ENCODE peak calls at places on chromosomes 2 and 18, in four cellular contexts. One of them, this sample, is unnamed.

GRCh38 chr18:34880882-34881852 is 160.0 kb upstream of the MAPRE2 start:
- DNase-seq in IMR-90: peak
- DNase-seq in activated T-cell treated with anti-CD3 and anti-CD28 coated beads, Interleukin-2, amount 50 U/mL, for 48 hours: no peak
- DNase-seq in HFFc6: no peak
- DNase-seq in this sample: peak

GRCh38 chr2:157480182-157480961 is 36.5 kb upstream of the CYTIP start:
- DNase-seq in IMR-90: peak
- DNase-seq in activated T-cell treated with anti-CD3 and anti-CD28 coated beads, Interleukin-2, amount 50 U/mL, for 48 hours: peak
- DNase-seq in HFFc6: no peak
- DNase-seq in this sample: peak

GRCh38 chr18:4119127-4119648 is 335.9 kb downstream of the DLGAP1 start:
- DNase-seq in IMR-90: no peak
- DNase-seq in activated T-cell treated with anti-CD3 and anti-CD28 coated beads, Interleukin-2, amount 50 U/mL, for 48 hours: no peak
- DNase-seq in HFFc6: no peak
- DNase-seq in this sample: no peak

GRCh38 chr18:49857708-49858107 is 44.4 kb upstream of the ACAA2 start:
- DNase-seq in IMR-90: no peak
- DNase-seq in activated T-cell treated with anti-CD3 and anti-CD28 coated beads, Interleukin-2, amount 50 U/mL, for 48 hours: no peak
- DNase-seq in HFFc6: no peak
- DNase-seq in this sample: no peak

GRCh38 chr18:57544958-57545661 is 41.4 kb downstream of the FECH start:
- DNase-seq in IMR-90: no peak
- DNase-seq in activated T-cell treated with anti-CD3 and anti-CD28 coated beads, Interleukin-2, amount 50 U/mL, for 48 hours: no peak
- DNase-seq in HFFc6: no peak
- DNase-seq in this sample: no peak

GRCh38 chr2:118251427-118251826 is 163.2 kb downstream of the INSIG2 start:
- DNase-seq in IMR-90: no peak
- DNase-seq in activated T-cell treated with anti-CD3 and anti-CD28 coated beads, Interleukin-2, amount 50 U/mL, for 48 hours: no peak
- DNase-seq in HFFc6: peak
- DNase-seq in this sample: no peak

GRCh38 chr2:128437181-128437520 is 118.5 kb upstream of the HS6ST1 start:
- DNase-seq in IMR-90: no peak
- DNase-seq in activated T-cell treated with anti-CD3 and anti-CD28 coated beads, Interleukin-2, amount 50 U/mL, for 48 hours: no peak
- DNase-seq in HFFc6: no peak
- DNase-seq in this sample: no peak

GRCh38 chr2:20456049-20456665 is 9.3 kb downstream of the RHOB start:
- DNase-seq in IMR-90: peak
- DNase-seq in activated T-cell treated with anti-CD3 and anti-CD28 coated beads, Interleukin-2, amount 50 U/mL, for 48 hours: no peak
- DNase-seq in HFFc6: no peak
- DNase-seq in this sample: peak

GRCh38 chr2:69375494-69376353 is 11.3 kb downstream of the GFPT1 start:
- DNase-seq in IMR-90: peak
- DNase-seq in activated T-cell treated with anti-CD3 and anti-CD28 coated beads, Interleukin-2, amount 50 U/mL, for 48 hours: no peak
- DNase-seq in HFFc6: peak
- DNase-seq in this sample: peak

GRCh38 chr2:28991021-28991420 is 9.9 kb downstream of the TOGARAM2 start:
- DNase-seq in IMR-90: peak
- DNase-seq in activated T-cell treated with anti-CD3 and anti-CD28 coated beads, Interleukin-2, amount 50 U/mL, for 48 hours: no peak
- DNase-seq in HFFc6: peak
- DNase-seq in this sample: peak

GRCh38 chr18:5546660-5547059 is 2.9 kb upstream of the EPB41L3 start:
- DNase-seq in IMR-90: peak
- DNase-seq in activated T-cell treated with anti-CD3 and anti-CD28 coated beads, Interleukin-2, amount 50 U/mL, for 48 hours: peak
- DNase-seq in HFFc6: peak
- DNase-seq in this sample: no peak

GRCh38 chr2:233421091-233421816 is 67.0 kb downstream of the DGKD start:
- DNase-seq in IMR-90: no peak
- DNase-seq in activated T-cell treated with anti-CD3 and anti-CD28 coated beads, Interleukin-2, amount 50 U/mL, for 48 hours: peak
- DNase-seq in HFFc6: no peak
- DNase-seq in this sample: no peak

GRCh38 chr18:10518595-10519273 is 7.1 kb upstream of the NAPG start:
- DNase-seq in IMR-90: peak
- DNase-seq in activated T-cell treated with anti-CD3 and anti-CD28 coated beads, Interleukin-2, amount 50 U/mL, for 48 hours: no peak
- DNase-seq in HFFc6: peak
- DNase-seq in this sample: peak

GRCh38 chr2:60819155-60819862 is 62.1 kb upstream of the REL start:
- DNase-seq in IMR-90: no peak
- DNase-seq in activated T-cell treated with anti-CD3 and anti-CD28 coated beads, Interleukin-2, amount 50 U/mL, for 48 hours: peak
- DNase-seq in HFFc6: no peak
- DNase-seq in this sample: no peak

GRCh38 chr2:101741775-101742520 is 44.4 kb downstream of the MAP4K4 start:
- DNase-seq in IMR-90: no peak
- DNase-seq in activated T-cell treated with anti-CD3 and anti-CD28 coated beads, Interleukin-2, amount 50 U/mL, for 48 hours: no peak
- DNase-seq in HFFc6: no peak
- DNase-seq in this sample: peak

GRCh38 chr2:141021109-141021508 is 1109.7 kb downstream of the LRP1B start:
- DNase-seq in IMR-90: peak
- DNase-seq in activated T-cell treated with anti-CD3 and anti-CD28 coated beads, Interleukin-2, amount 50 U/mL, for 48 hours: no peak
- DNase-seq in HFFc6: peak
- DNase-seq in this sample: peak

GRCh38 chr2:204892506-204893255 is 347.4 kb downstream of the PARD3B start:
- DNase-seq in IMR-90: peak
- DNase-seq in activated T-cell treated with anti-CD3 and anti-CD28 coated beads, Interleukin-2, amount 50 U/mL, for 48 hours: no peak
- DNase-seq in HFFc6: peak
- DNase-seq in this sample: peak

GRCh38 chr2:30641765-30642341 is 165.4 kb downstream of the CAPN13 start:
- DNase-seq in IMR-90: no peak
- DNase-seq in activated T-cell treated with anti-CD3 and anti-CD28 coated beads, Interleukin-2, amount 50 U/mL, for 48 hours: no peak
- DNase-seq in HFFc6: no peak
- DNase-seq in this sample: no peak

GRCh38 chr18:13471971-13472628 is 253.5 kb downstream of the LDLRAD4 start:
- DNase-seq in IMR-90: no peak
- DNase-seq in activated T-cell treated with anti-CD3 and anti-CD28 coated beads, Interleukin-2, amount 50 U/mL, for 48 hours: no peak
- DNase-seq in HFFc6: no peak
- DNase-seq in this sample: no peak

GRCh38 chr2:65320042-65320711 is 92.5 kb downstream of the ACTR2 start:
- DNase-seq in IMR-90: peak
- DNase-seq in activated T-cell treated with anti-CD3 and anti-CD28 coated beads, Interleukin-2, amount 50 U/mL, for 48 hours: peak
- DNase-seq in HFFc6: peak
- DNase-seq in this sample: peak

This sample was measured in mesenchymal stem cell.